ENCODE peak calls at places on chromosomes 2 and 18, in eight cellular contexts. D, N, P, J, T, H, M and I are unnamed samples.

GRCh38 chr2:25062461-25062860 is 20.6 kb downstream of the EFR3B start:
- DNase-seq in P (no peak), J (no peak), N (no peak), H (peak; percentile 82), D (no peak), T (no peak), M (no peak), I (no peak)

GRCh38 chr18:80000877-80001276 is 12.5 kb upstream of the TXNL4A start:
- DNase-seq in J (no peak), D (no peak), N (no peak), M (no peak), P (no peak), T (no peak), H (no peak), I (no peak)

GRCh38 chr18:58186258-58186948 is 142.4 kb downstream of the NEDD4L start:
- DNase-seq in T (peak; percentile 89), P (peak; percentile 95), N (no peak), M (peak; percentile 73), D (peak; percentile 85), J (no peak), H (no peak), I (no peak)

GRCh38 chr2:180508451-180508850 is 472.0 kb upstream of the UBE2E3 start:
- DNase-seq in J (no peak), H (no peak), M (no peak), P (no peak), D (no peak), T (no peak), N (no peak), I (no peak)

GRCh38 chr2:237859533-237860272 is at the start of gene RAMP1:
- DNase-seq in H (no peak), N (no peak), D (no peak), M (peak; percentile 33), T (peak; percentile 62), J (peak; percentile 60), P (peak; percentile 39), I (peak; percentile 44)

GRCh38 chr18:24731981-24732380 is 271.5 kb downstream of the HRH4 start:
- DNase-seq in H (no peak), J (peak; percentile 26), N (no peak), P (peak; percentile 4), D (no peak), T (peak; percentile 49), M (no peak), I (no peak)

GRCh38 chr2:64203131-64204005 is 59.1 kb upstream of the PELI1 start:
- DNase-seq in H (no peak), M (no peak), T (peak; percentile 73), J (no peak), D (no peak), N (no peak), P (peak; percentile 71), I (no peak)

GRCh38 chr2:160574472-160575140 is 81.0 kb upstream of the RBMS1 start:
- DNase-seq in P (peak; percentile 92), J (no peak), D (no peak), T (peak; percentile 78), M (peak; percentile 56), N (no peak), H (no peak), I (no peak)

GRCh38 chr2:24822049-24822706 is 29.0 kb downstream of the CENPO start:
- DNase-seq in H (no peak), D (no peak), M (peak; percentile 61), N (no peak), T (no peak), P (no peak), J (peak; percentile 89), I (no peak)

GRCh38 chr2:191053256-191053655 is 39.3 kb upstream of the STAT1 start:
- DNase-seq in H (no peak), T (no peak), J (no peak), P (no peak), D (no peak), M (no peak), N (no peak), I (no peak)

GRCh38 chr18:45343365-45343764 is 271.9 kb upstream of the SLC14A2 start:
- DNase-seq in P (no peak), M (no peak), D (no peak), J (no peak), N (no peak), T (no peak), H (no peak), I (no peak)

GRCh38 chr2:37802899-37803379 is 122.1 kb upstream of the RMDN2 start:
- DNase-seq in M (no peak), T (peak; percentile 91), P (peak; percentile 92), N (no peak), J (no peak), H (no peak), D (peak; percentile 51), I (no peak)

GRCh38 chr2:74019516-74019915 is 34.8 kb downstream of the TET3 start:
- DNase-seq in N (no peak), P (no peak), J (no peak), H (no peak), M (no peak), D (no peak), T (no peak), I (no peak)

GRCh38 chr2:72576861-72577260 is 249.0 kb downstream of the EXOC6B start:
- DNase-seq in P (peak; percentile 70), T (no peak), N (no peak), J (no peak), H (no peak), D (no peak), M (no peak), I (no peak)

GRCh38 chr2:9769171-9770005 is 73.9 kb upstream of the TAF1B start:
- DNase-seq in N (no peak), H (peak; percentile 53), J (peak; percentile 56), P (peak; percentile 57), M (no peak), T (no peak), D (no peak), I (no peak)

GRCh38 chr2:23239374-23239773 is 145.6 kb upstream of the KLHL29 start:
- DNase-seq in H (no peak), P (no peak), N (no peak), D (no peak), T (no peak), J (no peak), M (no peak), I (no peak)
- H3K27me3 ChIP-seq in H (no peaks in the 10 kb centered on the region), P (no peaks in the 10 kb centered on the region), N (no peaks in the 10 kb centered on the region), D (no peaks in the 10 kb centered on the region), T (peaks cover 11% of the 10 kb centered on the region), J (no peaks in the 10 kb centered on the region), M (peaks cover 28% of the 10 kb centered on the region), I (no peaks in the 10 kb centered on the region)

DNA sequence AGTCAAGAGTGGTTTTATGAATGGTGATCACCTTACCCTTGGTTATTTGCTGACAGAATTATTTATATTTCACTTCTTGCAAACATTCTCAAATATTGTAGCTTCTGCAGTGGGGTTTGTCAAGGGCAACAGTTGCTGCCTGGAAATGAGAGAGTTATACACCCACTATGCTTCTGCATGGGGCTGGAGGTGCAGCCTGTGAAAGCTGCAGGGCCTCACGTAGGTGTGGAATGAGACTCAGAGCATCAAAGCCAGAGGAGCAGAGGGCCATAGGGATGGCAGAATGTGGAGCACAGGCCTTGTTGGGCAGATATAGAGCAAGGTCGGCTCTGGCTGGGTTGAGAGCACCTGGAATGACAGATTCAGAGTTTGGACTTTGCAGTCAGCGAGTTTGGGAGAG is 128.2 kb downstream of the ARHGEF4 start:
- DNase-seq in M (no peak), P (no peak), J (no peak), T (no peak), N (no peak), H (no peak), D (no peak), I (no peak)
- H3K27me3 ChIP-seq in M (peaks cover 75% of the 10 kb centered on the region), P (peaks cover 4% of the 10 kb centered on the region), J (peaks cover 53% of the 10 kb centered on the region), T (peaks cover 4% of the 10 kb centered on the region), N (peaks cover 27% of the 10 kb centered on the region), H (peaks cover 62% of the 10 kb centered on the region), D (peaks cover 31% of the 10 kb centered on the region), I (no peaks in the 10 kb centered on the region)

DNA sequence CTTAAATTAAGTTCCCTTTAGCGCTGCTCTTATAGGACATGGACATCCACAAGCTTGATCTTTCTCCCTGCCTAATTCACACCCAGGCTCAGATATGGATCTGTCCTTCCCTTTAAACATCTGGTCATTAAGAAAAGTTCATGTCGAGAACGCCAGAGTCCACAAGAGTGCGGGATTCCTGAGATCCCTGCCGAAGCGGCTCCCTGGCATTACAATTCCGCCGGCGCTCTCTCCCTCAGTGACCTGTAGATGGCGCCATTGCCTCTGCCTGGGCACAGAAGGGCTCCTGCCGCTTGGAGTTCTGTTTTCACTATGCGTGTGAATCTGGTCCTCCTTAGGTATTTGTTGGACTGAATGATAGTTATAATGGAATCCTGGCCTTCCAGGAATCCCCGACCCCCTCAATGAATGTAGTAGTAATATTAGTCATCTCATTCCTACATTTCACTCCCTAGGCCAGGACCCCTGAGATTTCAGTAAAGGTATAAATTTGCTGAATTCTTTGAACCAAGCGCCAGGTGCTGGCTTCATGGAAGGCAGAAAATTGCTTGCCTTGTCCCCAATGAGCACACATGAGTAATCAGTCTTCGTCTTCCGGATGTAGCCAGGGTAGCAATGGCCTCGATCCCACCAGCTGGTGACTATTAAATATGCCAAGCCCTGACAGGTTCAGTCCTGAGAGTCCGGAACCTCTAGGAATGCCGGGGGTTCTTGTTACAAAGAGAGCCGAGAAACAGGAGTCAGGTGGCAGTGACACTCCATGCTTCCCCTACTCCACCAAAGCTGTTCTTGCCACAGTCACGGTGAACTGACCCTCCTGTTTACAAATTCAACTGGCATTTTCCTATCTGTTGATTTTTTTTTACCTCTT is 26.4 kb upstream of the CD207 start:
- DNase-seq in T (peak; percentile 87), D (peak; percentile 79), J (peak; percentile 90), H (peak; percentile 66), P (peak; percentile 55), M (peak; percentile 87), N (peak; percentile 55), I (peak; percentile 68)
- H3K27me3 ChIP-seq in T (peaks cover 44% of the 10 kb centered on the region), D (peaks cover 36% of the 10 kb centered on the region), J (peaks cover 59% of the 10 kb centered on the region), H (peaks cover 16% of the 10 kb centered on the region), P (peaks cover 22% of the 10 kb centered on the region), M (no peaks in the 10 kb centered on the region), N (peaks cover 20% of the 10 kb centered on the region), I (peaks cover 9% of the 10 kb centered on the region)

DNA sequence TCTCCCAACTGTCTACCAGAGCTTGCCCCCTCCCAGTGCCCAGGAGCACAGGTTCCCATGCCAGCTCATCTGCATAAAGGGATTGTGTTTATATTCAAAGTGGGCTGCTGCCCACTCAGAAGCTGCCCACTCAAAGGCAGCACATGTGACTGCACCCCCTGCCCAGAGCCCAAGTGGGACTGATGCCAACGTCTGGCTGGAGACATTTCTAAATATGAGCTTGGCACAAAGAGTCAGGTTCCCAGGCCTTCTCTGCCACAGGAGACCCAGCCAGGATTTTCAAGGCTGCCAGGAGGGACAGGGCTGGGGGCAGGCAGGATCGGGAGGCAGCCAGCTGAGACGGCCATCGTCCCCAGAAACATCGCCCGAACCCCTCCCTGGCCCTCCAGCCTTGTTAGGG is 67.1 kb downstream of the ZBTB7C start:
- DNase-seq in T (no peak), H (no peak), N (no peak), D (no peak), J (no peak), M (no peak), P (no peak), I (peak; percentile 16)
- H3K27me3 ChIP-seq in T (no peaks in the 10 kb centered on the region), H (no peaks in the 10 kb centered on the region), N (no peaks in the 10 kb centered on the region), D (no peaks in the 10 kb centered on the region), J (no peaks in the 10 kb centered on the region), M (no peaks in the 10 kb centered on the region), P (no peaks in the 10 kb centered on the region), I (no peaks in the 10 kb centered on the region)

GRCh38 chr2:99598435-99598834 is 108.6 kb upstream of the REV1 start:
- DNase-seq in N (no peak), T (no peak), J (peak; percentile 74), H (no peak), D (no peak), P (no peak), M (no peak), I (no peak)
- H3K27me3 ChIP-seq in N (no peaks in the 10 kb centered on the region), T (peaks cover 3% of the 10 kb centered on the region), J (no peaks in the 10 kb centered on the region), H (no peaks in the 10 kb centered on the region), D (peaks cover 11% of the 10 kb centered on the region), P (no peaks in the 10 kb centered on the region), M (peaks cover 77% of the 10 kb centered on the region), I (no peaks in the 10 kb centered on the region)